ENCODE peak calls at places on chromosomes 3 and 15, in eight cellular contexts. One of them, this sample, is unnamed. For H3K27me3, the result is how much of the 10 kb centered on the place peaks cover.

GRCh38 chr3:80405618-80406017 is 637.8 kb upstream of the ROBO1 start:
- DNase-seq in GM23248: no peak
- DNase-seq in heart left ventricle: no peak
- DNase-seq in fibroblast of lung: no peak
- DNase-seq in PC-9: no peak
- DNase-seq in colonic mucosa: no peak
- DNase-seq in Peyer's patch: no peak
- DNase-seq in WERI-Rb-1: no peak
- DNase-seq in this sample: no peak

GRCh38 chr15:84151205-84151931 is 84.2 kb upstream of the GOLGA6L4 start:
- DNase-seq in GM23248: no peak
- DNase-seq in colonic mucosa: no peak
- DNase-seq in fibroblast of lung: no peak
- DNase-seq in WERI-Rb-1: no peak
- DNase-seq in Peyer's patch: no peak
- DNase-seq in PC-9: no peak
- DNase-seq in heart left ventricle: no peak
- DNase-seq in this sample: no peak

GRCh38 chr3:57805674-57806073 is 49.6 kb downstream of the SLMAP start:
- DNase-seq in GM23248: peak
- DNase-seq in fibroblast of lung: peak
- DNase-seq in PC-9: peak
- DNase-seq in colonic mucosa: no peak
- DNase-seq in Peyer's patch: peak
- DNase-seq in WERI-Rb-1: no peak
- DNase-seq in heart left ventricle: no peak
- DNase-seq in this sample: no peak

GRCh38 chr15:31488437-31489204 is 162.0 kb downstream of the KLF13 start:
- DNase-seq in colonic mucosa: peak
- DNase-seq in PC-9: peak
- DNase-seq in WERI-Rb-1: peak
- DNase-seq in fibroblast of lung: peak
- DNase-seq in heart left ventricle: no peak
- DNase-seq in GM23248: peak
- DNase-seq in Peyer's patch: peak
- DNase-seq in this sample: peak

GRCh38 chr3:113147608-113148306 is 63.6 kb upstream of the BOC start:
- DNase-seq in colonic mucosa: no peak
- DNase-seq in PC-9: no peak
- DNase-seq in WERI-Rb-1: no peak
- DNase-seq in Peyer's patch: no peak
- DNase-seq in fibroblast of lung: no peak
- DNase-seq in GM23248: no peak
- DNase-seq in heart left ventricle: no peak
- DNase-seq in this sample: no peak

GRCh38 chr15:39310633-39311032 is 270.2 kb upstream of the THBS1 start:
- DNase-seq in PC-9: no peak
- DNase-seq in GM23248: peak
- DNase-seq in fibroblast of lung: no peak
- DNase-seq in colonic mucosa: no peak
- DNase-seq in WERI-Rb-1: no peak
- DNase-seq in heart left ventricle: no peak
- DNase-seq in Peyer's patch: no peak
- DNase-seq in this sample: no peak

GRCh38 chr15:73915085-73915484 is 11.2 kb upstream of the LOXL1 start:
- DNase-seq in GM23248: no peak
- DNase-seq in WERI-Rb-1: no peak
- DNase-seq in heart left ventricle: no peak
- DNase-seq in PC-9: no peak
- DNase-seq in fibroblast of lung: peak
- DNase-seq in Peyer's patch: no peak
- DNase-seq in colonic mucosa: no peak
- DNase-seq in this sample: no peak

GRCh38 chr15:80240261-80240660 is 11.8 kb downstream of the CTXND1 start:
- DNase-seq in Peyer's patch: no peak
- DNase-seq in fibroblast of lung: no peak
- DNase-seq in heart left ventricle: no peak
- DNase-seq in PC-9: no peak
- DNase-seq in WERI-Rb-1: peak
- DNase-seq in colonic mucosa: no peak
- DNase-seq in GM23248: no peak
- DNase-seq in this sample: no peak

GRCh38 chr3:140898340-140899180 is 43.1 kb upstream of the SLC25A36 start:
- DNase-seq in Peyer's patch: no peak
- DNase-seq in colonic mucosa: peak
- DNase-seq in heart left ventricle: no peak
- DNase-seq in fibroblast of lung: peak
- DNase-seq in WERI-Rb-1: peak
- DNase-seq in PC-9: peak
- DNase-seq in GM23248: peak
- DNase-seq in this sample: no peak

GRCh38 chr15:64426845-64427465 is 33.4 kb upstream of the ZNF609 start:
- DNase-seq in fibroblast of lung: peak
- DNase-seq in colonic mucosa: no peak
- DNase-seq in WERI-Rb-1: peak
- DNase-seq in PC-9: no peak
- DNase-seq in heart left ventricle: no peak
- DNase-seq in Peyer's patch: no peak
- DNase-seq in GM23248: peak
- DNase-seq in this sample: no peak

GRCh38 chr15:39364721-39365120 is 216.2 kb upstream of the THBS1 start:
- DNase-seq in WERI-Rb-1: no peak
- DNase-seq in fibroblast of lung: no peak
- DNase-seq in heart left ventricle: no peak
- DNase-seq in Peyer's patch: no peak
- DNase-seq in colonic mucosa: no peak
- DNase-seq in PC-9: no peak
- DNase-seq in GM23248: peak
- DNase-seq in this sample: no peak

GRCh38 chr3:42934910-42935309 is 29.0 kb downstream of the ZNF662 start:
- DNase-seq in fibroblast of lung: no peak
- DNase-seq in PC-9: no peak
- DNase-seq in GM23248: no peak
- DNase-seq in heart left ventricle: no peak
- DNase-seq in colonic mucosa: no peak
- DNase-seq in WERI-Rb-1: no peak
- DNase-seq in Peyer's patch: no peak
- DNase-seq in this sample: no peak

GRCh38 chr15:44882499-44882968 is 74.0 kb upstream of the TERB2 start:
- DNase-seq in PC-9: no peak
- DNase-seq in Peyer's patch: no peak
- DNase-seq in colonic mucosa: no peak
- DNase-seq in heart left ventricle: no peak
- DNase-seq in WERI-Rb-1: no peak
- DNase-seq in fibroblast of lung: no peak
- DNase-seq in GM23248: no peak
- DNase-seq in this sample: no peak

GRCh38 chr3:184284696-184285095 is 8.9 kb downstream of the ECE2 start:
- DNase-seq in WERI-Rb-1: peak
- DNase-seq in heart left ventricle: no peak
- DNase-seq in colonic mucosa: peak
- DNase-seq in fibroblast of lung: peak
- DNase-seq in PC-9: peak
- DNase-seq in GM23248: peak
- DNase-seq in Peyer's patch: no peak
- DNase-seq in this sample: peak

GRCh38 chr3:158106773-158107461 is 697 bp upstream of the SHOX2 start:
- DNase-seq in GM23248: peak
- DNase-seq in colonic mucosa: no peak
- DNase-seq in WERI-Rb-1: peak
- DNase-seq in PC-9: no peak
- DNase-seq in fibroblast of lung: no peak
- DNase-seq in Peyer's patch: no peak
- DNase-seq in heart left ventricle: no peak
- DNase-seq in this sample: no peak
- H3K27me3 ChIP-seq in GM23248: under half
- H3K27me3 ChIP-seq in colonic mucosa: half or more
- H3K27me3 ChIP-seq in WERI-Rb-1: under half
- H3K27me3 ChIP-seq in PC-9: under half
- H3K27me3 ChIP-seq in fibroblast of lung: under half
- H3K27me3 ChIP-seq in Peyer's patch: under half
- H3K27me3 ChIP-seq in heart left ventricle: half or more
- H3K27me3 ChIP-seq in this sample: under half

GRCh38 chr15:61030451-61030850 is 198.7 kb downstream of the RORA start:
- DNase-seq in GM23248: peak
- DNase-seq in WERI-Rb-1: no peak
- DNase-seq in PC-9: no peak
- DNase-seq in heart left ventricle: no peak
- DNase-seq in fibroblast of lung: no peak
- DNase-seq in Peyer's patch: no peak
- DNase-seq in colonic mucosa: no peak
- DNase-seq in this sample: no peak
- H3K27me3 ChIP-seq in GM23248: under half
- H3K27me3 ChIP-seq in WERI-Rb-1: under half
- H3K27me3 ChIP-seq in PC-9: under half
- H3K27me3 ChIP-seq in heart left ventricle: under half
- H3K27me3 ChIP-seq in fibroblast of lung: under half
- H3K27me3 ChIP-seq in Peyer's patch: under half
- H3K27me3 ChIP-seq in colonic mucosa: under half
- H3K27me3 ChIP-seq in this sample: under half

GRCh38 chr3:111923095-111923771 is 55.6 kb upstream of the ABHD10 start:
- DNase-seq in colonic mucosa: no peak
- DNase-seq in WERI-Rb-1: no peak
- DNase-seq in fibroblast of lung: no peak
- DNase-seq in PC-9: peak
- DNase-seq in Peyer's patch: no peak
- DNase-seq in GM23248: no peak
- DNase-seq in heart left ventricle: no peak
- DNase-seq in this sample: no peak

GRCh38 chr3:111924283-111924682 is 54.5 kb upstream of the ABHD10 start:
- DNase-seq in PC-9: peak
- DNase-seq in heart left ventricle: peak
- DNase-seq in fibroblast of lung: no peak
- DNase-seq in WERI-Rb-1: no peak
- DNase-seq in GM23248: no peak
- DNase-seq in colonic mucosa: peak
- DNase-seq in Peyer's patch: peak
- DNase-seq in this sample: peak

GRCh38 chr3:111926266-111926676 is 52.6 kb upstream of the ABHD10 start:
- DNase-seq in GM23248: no peak
- DNase-seq in colonic mucosa: no peak
- DNase-seq in fibroblast of lung: no peak
- DNase-seq in PC-9: no peak
- DNase-seq in heart left ventricle: no peak
- DNase-seq in WERI-Rb-1: peak
- DNase-seq in Peyer's patch: no peak
- DNase-seq in this sample: no peak

GRCh38 chr3:111919370-111920065 is 59.3 kb upstream of the ABHD10 start:
- DNase-seq in colonic mucosa: no peak
- DNase-seq in Peyer's patch: no peak
- DNase-seq in fibroblast of lung: no peak
- DNase-seq in WERI-Rb-1: no peak
- DNase-seq in heart left ventricle: no peak
- DNase-seq in PC-9: no peak
- DNase-seq in GM23248: no peak
- DNase-seq in this sample: no peak

GRCh38 chr3:111923821-111924220 is 55.0 kb upstream of the ABHD10 start:
- DNase-seq in heart left ventricle: no peak
- DNase-seq in colonic mucosa: no peak
- DNase-seq in GM23248: peak
- DNase-seq in WERI-Rb-1: no peak
- DNase-seq in fibroblast of lung: no peak
- DNase-seq in Peyer's patch: no peak
- DNase-seq in PC-9: peak
- DNase-seq in this sample: no peak
- H3K27me3 ChIP-seq in heart left ventricle: under half
- H3K27me3 ChIP-seq in colonic mucosa: under half
- H3K27me3 ChIP-seq in GM23248: under half
- H3K27me3 ChIP-seq in WERI-Rb-1: under half
- H3K27me3 ChIP-seq in fibroblast of lung: under half
- H3K27me3 ChIP-seq in Peyer's patch: under half
- H3K27me3 ChIP-seq in PC-9: under half
- H3K27me3 ChIP-seq in this sample: under half

GRCh38 chr15:66101715-66102395 is 151.7 kb downstream of the MEGF11 start:
- DNase-seq in Peyer's patch: no peak
- DNase-seq in PC-9: no peak
- DNase-seq in GM23248: no peak
- DNase-seq in heart left ventricle: no peak
- DNase-seq in fibroblast of lung: no peak
- DNase-seq in colonic mucosa: no peak
- DNase-seq in WERI-Rb-1: peak
- DNase-seq in this sample: no peak
- H3K27me3 ChIP-seq in Peyer's patch: under half
- H3K27me3 ChIP-seq in PC-9: under half
- H3K27me3 ChIP-seq in GM23248: half or more
- H3K27me3 ChIP-seq in heart left ventricle: under half
- H3K27me3 ChIP-seq in fibroblast of lung: under half
- H3K27me3 ChIP-seq in colonic mucosa: under half
- H3K27me3 ChIP-seq in WERI-Rb-1: under half
- H3K27me3 ChIP-seq in this sample: under half

GRCh38 chr3:194993896-194994295 is 277.1 kb downstream of the XXYLT1 start:
- DNase-seq in PC-9: no peak
- DNase-seq in fibroblast of lung: no peak
- DNase-seq in heart left ventricle: no peak
- DNase-seq in WERI-Rb-1: no peak
- DNase-seq in GM23248: no peak
- DNase-seq in Peyer's patch: peak
- DNase-seq in colonic mucosa: peak
- DNase-seq in this sample: no peak

GRCh38 chr3:194995922-194996321 is 275.0 kb downstream of the XXYLT1 start:
- DNase-seq in GM23248: no peak
- DNase-seq in heart left ventricle: no peak
- DNase-seq in PC-9: no peak
- DNase-seq in Peyer's patch: peak
- DNase-seq in fibroblast of lung: no peak
- DNase-seq in WERI-Rb-1: no peak
- DNase-seq in colonic mucosa: no peak
- DNase-seq in this sample: no peak

GRCh38 chr3:194996746-194997145 is 274.2 kb downstream of the XXYLT1 start:
- DNase-seq in colonic mucosa: no peak
- DNase-seq in PC-9: no peak
- DNase-seq in Peyer's patch: peak
- DNase-seq in GM23248: no peak
- DNase-seq in heart left ventricle: no peak
- DNase-seq in WERI-Rb-1: no peak
- DNase-seq in fibroblast of lung: no peak
- DNase-seq in this sample: no peak

GRCh38 chr3:194994551-194994981 is 276.4 kb downstream of the XXYLT1 start:
- DNase-seq in WERI-Rb-1: no peak
- DNase-seq in fibroblast of lung: no peak
- DNase-seq in heart left ventricle: no peak
- DNase-seq in PC-9: no peak
- DNase-seq in Peyer's patch: peak
- DNase-seq in colonic mucosa: peak
- DNase-seq in GM23248: no peak
- DNase-seq in this sample: no peak

GRCh38 chr3:194995334-194995733 is 275.6 kb downstream of the XXYLT1 start:
- DNase-seq in PC-9: no peak
- DNase-seq in heart left ventricle: no peak
- DNase-seq in fibroblast of lung: no peak
- DNase-seq in colonic mucosa: no peak
- DNase-seq in WERI-Rb-1: no peak
- DNase-seq in GM23248: no peak
- DNase-seq in Peyer's patch: peak
- DNase-seq in this sample: no peak
- H3K27me3 ChIP-seq in PC-9: under half
- H3K27me3 ChIP-seq in heart left ventricle: under half
- H3K27me3 ChIP-seq in fibroblast of lung: under half
- H3K27me3 ChIP-seq in colonic mucosa: under half
- H3K27me3 ChIP-seq in WERI-Rb-1: under half
- H3K27me3 ChIP-seq in GM23248: under half
- H3K27me3 ChIP-seq in Peyer's patch: under half
- H3K27me3 ChIP-seq in this sample: under half